ENCODE peak calls at places on chromosomes 7 and 10, in four cellular contexts. U is uterus, R is PC-3, P is psoas muscle. G is an unnamed sample.

GRCh38 chr7:118109607-118110006 is 74.4 kb upstream of the LSM8 start:
- DNase-seq in U (no peak), R (peak; percentile 78), P (no peak), G (no peak)

GRCh38 chr10:18713077-18713476 is 53.8 kb downstream of the ARL5B start:
- DNase-seq in R (peak; percentile 89), P (no peak), U (no peak), G (no peak)

GRCh38 chr10:122911889-122912484 is 1.6 kb downstream of the FAM24A start:
- DNase-seq in U (no peak), R (peak; percentile 65), P (peak; percentile 17), G (peak; percentile 60)

GRCh38 chr7:90903856-90904255 is 307.7 kb downstream of the CDK14 start:
- DNase-seq in R (no peak), U (no peak), P (no peak), G (no peak)

GRCh38 chr7:18125536-18125935 is 97.9 kb upstream of the PRPS1L1 start:
- DNase-seq in U (no peak), R (no peak), P (no peak), G (no peak)

GRCh38 chr7:1422512-1423265 is 36.6 kb downstream of the MICALL2 start:
- DNase-seq in R (no peak), P (no peak), U (no peak), G (no peak)

GRCh38 chr7:29467193-29467592 is 96.4 kb upstream of the PRR15 start:
- DNase-seq in P (no peak), U (no peak), R (no peak), G (no peak)

GRCh38 chr10:116621476-116621875 is 723 bp downstream of the PNLIPRP2 start:
- DNase-seq in U (no peak), P (no peak), R (no peak), G (no peak)

GRCh38 chr7:44935583-44935982 is 43.2 kb downstream of the MYO1G start:
- DNase-seq in U (no peak), P (no peak), R (no peak), G (no peak)

GRCh38 chr10:75294866-75295692 is 59.3 kb upstream of the COMTD1 start:
- DNase-seq in P (peak; percentile 85), U (peak; percentile 91), R (peak; percentile 99), G (peak; percentile 93)

GRCh38 chr7:44066111-44066460 is 719 bp upstream of the PGAM2 start:
- DNase-seq in R (no peak), P (no peak), U (no peak), G (no peak)

GRCh38 chr10:99451981-99452380 is 21.6 kb upstream of the GOT1 start:
- DNase-seq in R (no peak), P (no peak), U (no peak), G (no peak)

GRCh38 chr10:16945566-16945965 is 128.3 kb upstream of the RSU1 start:
- DNase-seq in U (no peak), P (no peak), R (no peak), G (no peak)
- H3K4me1 ChIP-seq in U (peaks cover 4% of the 10 kb centered on the region), P (peaks cover 9% of the 10 kb centered on the region), R (no peaks in the 10 kb centered on the region), G (no peaks in the 10 kb centered on the region)

GRCh38 chr7:110595694-110596093 is 495.2 kb upstream of the LRRN3 start:
- DNase-seq in R (no peak), P (no peak), U (no peak), G (no peak)
- TF ChIP-seq CTCF in R (peak; percentile 18), P (no peak), U (no peak), G (no peak)

DNA sequence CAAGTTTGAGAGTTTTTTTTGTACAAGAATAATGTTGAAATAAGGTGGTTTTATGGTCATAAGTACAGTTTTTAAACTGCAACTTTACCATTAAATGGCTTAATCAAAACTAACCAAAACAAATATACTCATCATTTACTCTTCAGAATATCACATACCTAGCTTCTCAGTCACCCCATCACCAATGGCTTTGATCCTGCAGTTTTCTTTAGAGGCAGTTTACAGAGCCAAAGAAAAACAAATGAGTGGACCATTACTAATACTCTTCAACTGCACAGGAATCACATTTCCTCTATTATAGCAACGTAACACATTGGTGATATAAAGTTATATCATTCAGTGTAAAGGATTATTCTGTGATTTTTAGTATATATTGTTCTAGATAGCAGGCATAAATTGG is 576.1 kb upstream of the LRRTM3 start:
- DNase-seq in P (no peak), R (peak; percentile 99), U (no peak), G (no peak)
- H3K4me1 ChIP-seq in P (no peaks in the 10 kb centered on the region), R (peaks cover 38% of the 10 kb centered on the region), U (no peaks in the 10 kb centered on the region), G (no peaks in the 10 kb centered on the region)

GRCh38 chr7:69947998-69948397 is 349.7 kb downstream of the AUTS2 start:
- DNase-seq in R (no peak), P (no peak), U (no peak), G (no peak)

GRCh38 chr7:69941077-69941476 is 342.8 kb downstream of the AUTS2 start:
- DNase-seq in P (no peak), U (no peak), R (no peak), G (no peak)

GRCh38 chr7:69939317-69939716 is 341.0 kb downstream of the AUTS2 start:
- DNase-seq in U (no peak), R (no peak), P (no peak), G (no peak)

GRCh38 chr7:69937097-69937496 is 338.8 kb downstream of the AUTS2 start:
- DNase-seq in P (no peak), R (no peak), U (no peak), G (no peak)

GRCh38 chr7:69942557-69942956 is 344.3 kb downstream of the AUTS2 start:
- DNase-seq in U (no peak), R (no peak), P (no peak), G (no peak)
- TF ChIP-seq CTCF in U (no peak), R (no peak), P (no peak), G (no peak)

GRCh38 chr7:35805876-35806275 is 5.0 kb downstream of the SEPTIN7 start:
- DNase-seq in R (no peak), P (no peak), U (no peak), G (no peak)
- H3K4me1 ChIP-seq in R (peaks cover 23% of the 10 kb centered on the region), P (peaks cover 53% of the 10 kb centered on the region), U (no peaks in the 10 kb centered on the region), G (peaks cover 3% of the 10 kb centered on the region)

GRCh38 chr10:101538481-101538880 is 49.6 kb downstream of the POLL start:
- DNase-seq in P (no peak), U (no peak), R (no peak), G (no peak)

GRCh38 chr10:101535949-101536348 is 52.1 kb downstream of the POLL start:
- DNase-seq in U (no peak), P (no peak), R (no peak), G (no peak)

DNA sequence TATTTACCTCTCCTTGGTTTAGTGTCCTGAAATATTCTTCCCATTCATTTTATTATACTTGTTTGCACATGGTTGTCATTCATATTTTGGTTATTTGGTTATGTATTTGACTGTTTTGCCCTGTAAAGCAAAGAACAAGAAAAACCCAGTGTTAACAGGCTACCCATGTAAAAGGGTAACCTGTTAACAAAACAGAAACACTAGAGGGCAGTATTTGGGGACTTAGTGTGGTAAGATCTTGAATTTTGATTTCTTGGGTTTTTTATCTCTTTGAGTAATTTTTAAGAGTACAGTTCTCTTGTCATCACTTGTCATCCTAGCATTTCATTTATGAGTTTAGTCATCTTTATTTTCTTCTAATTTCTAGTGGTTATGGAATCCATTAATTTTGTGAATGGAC is 51.3 kb downstream of the POLL start:
- DNase-seq in U (no peak), P (no peak), R (peak; percentile 53), G (no peak)
- TF ChIP-seq CTCF in U (peak; percentile 25), P (peak; percentile 51), R (peak; percentile 69), G (peak; percentile 27)